ENCODE peak calls at places on chromosomes 3 and 15, in nine cellular contexts. I, D, P, R, V, M, S, Y and X are unnamed samples.

GRCh38 chr3:138862924-138863775 is 28.4 kb upstream of the PIK3CB start:
- DNase-seq in Y (no peak), M (peak; percentile 79), S (peak; percentile 70), R (peak; percentile 63), I (peak; percentile 62), P (no peak), D (no peak), V (peak; percentile 19), X (no peak)

GRCh38 chr3:171038342-171038741 is 11.8 kb upstream of the SLC2A2 start:
- DNase-seq in M (no peak), D (no peak), Y (no peak), P (no peak), R (peak; percentile 39), I (no peak), S (no peak), V (no peak), X (no peak)

GRCh38 chr15:79933245-79933644 is 36.4 kb upstream of the MTHFS start:
- DNase-seq in R (peak; percentile 10), V (no peak), Y (no peak), S (no peak), M (no peak), P (no peak), D (no peak), I (no peak), X (no peak)

GRCh38 chr3:12479919-12480425 is 4.3 kb upstream of the TSEN2 start:
- DNase-seq in P (no peak), Y (peak; percentile 75), S (peak; percentile 42), I (peak; percentile 85), D (peak; percentile 62), M (peak; percentile 57), V (peak; percentile 17), R (peak; percentile 72), X (peak; percentile 30)

GRCh38 chr15:84985158-84985557 is 3.5 kb downstream of the PDE8A start:
- DNase-seq in I (no peak), R (no peak), D (no peak), V (no peak), M (no peak), Y (no peak), S (no peak), P (no peak), X (no peak)

GRCh38 chr15:57422113-57422754 is 45.9 kb downstream of the CGNL1 start:
- DNase-seq in R (no peak), Y (no peak), I (no peak), P (no peak), D (no peak), M (no peak), S (no peak), V (no peak), X (no peak)

GRCh38 chr3:141307351-141308059 is 60.8 kb upstream of the ZBTB38 start:
- DNase-seq in I (no peak), P (no peak), M (no peak), D (no peak), V (no peak), R (no peak), Y (no peak), S (no peak), X (no peak)

GRCh38 chr3:179697933-179698332 is 45.1 kb downstream of the USP13 start:
- DNase-seq in M (no peak), D (no peak), R (no peak), Y (no peak), V (no peak), S (no peak), P (no peak), I (no peak), X (no peak)

GRCh38 chr15:64552281-64552948 is 92.0 kb downstream of the ZNF609 start:
- DNase-seq in R (no peak), Y (no peak), S (no peak), D (peak; percentile 40), V (no peak), P (no peak), I (no peak), M (no peak), X (peak; percentile 21)

GRCh38 chr3:64730651-64731050 is 42.9 kb upstream of the ADAMTS9 start:
- DNase-seq in P (no peak), S (no peak), D (no peak), M (no peak), Y (no peak), I (no peak), V (no peak), R (peak; percentile 24), X (no peak)

GRCh38 chr3:141561426-141562034 is 74.7 kb downstream of the RASA2 start:
- DNase-seq in M (peak; percentile 33), Y (peak; percentile 47), R (peak; percentile 86), V (peak; percentile 15), I (peak; percentile 81), S (peak; percentile 80), D (peak; percentile 75), P (no peak), X (no peak)

GRCh38 chr3:45995370-45996192 is at the start of gene FYCO1:
- DNase-seq in I (peak; percentile 97), S (peak; percentile 88), M (peak; percentile 90), R (peak; percentile 93), V (peak; percentile 78), D (peak; percentile 94), Y (peak; percentile 97), P (peak; percentile 86), X (peak; percentile 93)

GRCh38 chr15:96428742-96429141 is 98.2 kb downstream of the NR2F2 start:
- DNase-seq in S (peak; percentile 80), M (peak; percentile 69), P (no peak), I (no peak), D (no peak), Y (no peak), V (no peak), R (peak; percentile 91), X (no peak)

GRCh38 chr3:159866201-159866746 is 122.4 kb upstream of the IL12A start:
- DNase-seq in S (peak; percentile 32), I (no peak), Y (no peak), R (peak; percentile 40), D (no peak), P (no peak), M (no peak), V (no peak), X (no peak)

GRCh38 chr3:128014548-128014947 is 37.7 kb upstream of the SEC61A1 start:
- DNase-seq in S (no peak), Y (no peak), P (no peak), D (no peak), M (no peak), V (no peak), I (no peak), R (no peak), X (no peak)

GRCh38 chr3:128011140-128011539 is 41.1 kb upstream of the SEC61A1 start:
- DNase-seq in M (peak; percentile 71), P (peak; percentile 69), I (peak; percentile 95), D (peak; percentile 39), V (peak; percentile 49), Y (peak; percentile 51), S (peak; percentile 15), R (peak; percentile 38), X (peak; percentile 68)

GRCh38 chr3:128016502-128016901 is 35.7 kb upstream of the SEC61A1 start:
- DNase-seq in D (no peak), I (no peak), Y (no peak), S (no peak), R (no peak), V (no peak), P (no peak), M (no peak), X (no peak)

GRCh38 chr3:128009952-128010846 is 42.0 kb upstream of the SEC61A1 start:
- DNase-seq in S (peak; percentile 2), M (no peak), V (no peak), P (no peak), I (no peak), D (no peak), R (peak; percentile 84), Y (no peak), X (no peak)

GRCh38 chr3:128012050-128012449 is 40.2 kb upstream of the SEC61A1 start:
- DNase-seq in M (no peak), R (no peak), I (no peak), Y (no peak), D (no peak), P (no peak), V (no peak), S (no peak), X (no peak)
- TF ChIP-seq CTCF in M (no peak), R (no peak), I (no peak), Y (no peak), D (no peak), P (no peak), V (no peak), S (no peak), X (no peak)

GRCh38 chr15:62850318-62850717 is 192.2 kb upstream of the TPM1 start:
- DNase-seq in R (no peak), I (no peak), V (no peak), P (no peak), M (no peak), Y (no peak), S (no peak), D (no peak), X (no peak)

GRCh38 chr15:62846805-62847481 is 195.6 kb upstream of the TPM1 start:
- DNase-seq in M (no peak), R (no peak), P (no peak), Y (no peak), V (no peak), I (no peak), S (no peak), D (no peak), X (no peak)

GRCh38 chr15:62849316-62850129 is 193.0 kb upstream of the TPM1 start:
- DNase-seq in D (no peak), P (no peak), R (peak; percentile 46), I (peak; percentile 61), M (no peak), V (no peak), Y (no peak), S (no peak), X (no peak)

GRCh38 chr15:62847900-62848489 is 194.6 kb upstream of the TPM1 start:
- DNase-seq in D (peak; percentile 40), P (peak; percentile 61), M (peak; percentile 64), I (peak; percentile 90), S (peak; percentile 50), V (peak; percentile 23), Y (peak; percentile 62), R (peak; percentile 61), X (peak; percentile 69)

GRCh38 chr15:62848631-62849050 is 193.9 kb upstream of the TPM1 start:
- DNase-seq in M (no peak), D (no peak), S (no peak), V (no peak), R (peak; percentile 40), P (no peak), Y (no peak), I (no peak), X (no peak)
- TF ChIP-seq CTCF in M (no peak), D (no peak), S (peak; percentile 18), V (no peak), R (peak; percentile 12), P (no peak), Y (peak; percentile 24), I (no peak), X (no peak)

DNA sequence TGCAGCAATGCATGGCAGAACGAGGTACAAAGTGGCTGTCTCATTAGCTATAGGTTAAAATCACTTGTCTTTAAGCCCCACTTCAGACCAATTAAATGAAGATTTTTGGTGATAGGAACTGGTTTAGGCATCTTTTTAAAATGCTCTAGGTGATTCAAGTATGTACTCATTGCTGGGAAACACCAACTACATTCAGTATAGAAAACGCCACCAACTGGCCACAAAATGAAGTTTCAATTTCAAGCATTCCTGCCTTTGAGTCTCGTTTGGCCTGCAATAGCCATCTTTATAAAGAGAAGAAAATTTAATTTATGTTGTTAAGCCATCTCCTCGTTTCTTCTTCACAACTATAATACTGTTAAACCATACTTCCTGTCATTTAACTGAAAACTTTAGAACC is 587.9 kb downstream of the GBE1 start:
- DNase-seq in D (no peak), Y (no peak), R (no peak), V (no peak), I (peak; percentile 66), S (no peak), P (no peak), M (no peak), X (no peak)
- TF ChIP-seq CTCF in D (no peak), Y (peak; percentile 53), R (no peak), V (peak; percentile 49), I (peak; percentile 66), S (peak; percentile 20), P (no peak), M (no peak), X (peak; percentile 49)

GRCh38 chr15:31455499-31455898 is 128.9 kb downstream of the KLF13 start:
- DNase-seq in R (no peak), M (no peak), Y (no peak), P (no peak), V (no peak), S (no peak), I (peak; percentile 49), D (peak; percentile 71), X (no peak)
- TF ChIP-seq CTCF in R (peak; percentile 34), M (no peak), Y (no peak), P (peak; percentile 32), V (peak; percentile 28), S (peak; percentile 28), I (peak; percentile 46), D (peak; percentile 45), X (no peak)